ENCODE peak calls at places on chromosome 12, in eight cellular contexts. B, X, O, D, K, G, T and E are unnamed samples.

GRCh38 chr12:1103632-1104031 is 112.6 kb downstream of the ERC1 start:
- DNase-seq in B (no peak), X (no peak), O (no peak), D (no peak), K (no peak), G (no peak), T (no peak), E (no peak)

GRCh38 chr12:99767809-99768208 is 120.3 kb downstream of the GARIN6 start:
- DNase-seq in B (peak; percentile 36), X (no peak), O (peak; percentile 37), D (no peak), K (peak; percentile 11), G (no peak), T (no peak), E (peak; percentile 45)

GRCh38 chr12:42730286-42730685 is 140.7 kb upstream of the PRICKLE1 start:
- DNase-seq in B (no peak), X (peak; percentile 3), O (peak; percentile 42), D (no peak), K (peak; percentile 39), G (no peak), T (no peak), E (no peak)

GRCh38 chr12:58592817-58593216 is 327.5 kb downstream of the LRIG3 start:
- DNase-seq in B (no peak), X (no peak), O (peak; percentile 19), D (no peak), K (no peak), G (no peak), T (no peak), E (peak; percentile 32)

GRCh38 chr12:12456637-12457036 is 99.8 kb downstream of the BORCS5 start:
- DNase-seq in B (peak; percentile 25), X (no peak), O (peak; percentile 88), D (no peak), K (peak; percentile 75), G (no peak), T (no peak), E (peak; percentile 23)

GRCh38 chr12:62640910-62641448 is 174.4 kb downstream of the MON2 start:
- DNase-seq in B (peak; percentile 5), X (peak; percentile 67), O (peak; percentile 54), D (no peak), K (peak; percentile 68), G (no peak), T (no peak), E (no peak)

GRCh38 chr12:95216704-95217376 is 427 bp downstream of the FGD6 start:
- DNase-seq in B (no peak), X (no peak), O (no peak), D (no peak), K (no peak), G (no peak), T (no peak), E (no peak)

GRCh38 chr12:46342562-46343033 is 30.0 kb downstream of the SLC38A2 start:
- DNase-seq in B (peak; percentile 83), X (peak; percentile 49), O (peak; percentile 56), D (no peak), K (peak; percentile 63), G (peak; percentile 35), T (peak; percentile 23), E (peak; percentile 77)

GRCh38 chr12:47033081-47033480 is 46.3 kb upstream of the PCED1B start:
- DNase-seq in B (no peak), X (no peak), O (peak; percentile 61), D (no peak), K (no peak), G (peak; percentile 12), T (peak; percentile 12), E (peak; percentile 40)

GRCh38 chr12:31362759-31363415 is 36.9 kb upstream of the SINHCAF start:
- DNase-seq in B (no peak), X (no peak), O (no peak), D (no peak), K (no peak), G (peak; percentile 47), T (peak; percentile 40), E (no peak)

GRCh38 chr12:66879392-66879791 is 200.5 kb upstream of the GRIP1 start:
- DNase-seq in B (no peak), X (no peak), O (no peak), D (no peak), K (no peak), G (no peak), T (no peak), E (no peak)

GRCh38 chr12:2804390-2805145 is 7.9 kb upstream of the ITFG2 start:
- DNase-seq in B (peak; percentile 45), X (peak; percentile 34), O (peak; percentile 83), D (peak; percentile 82), K (peak; percentile 82), G (no peak), T (no peak), E (peak; percentile 79)

GRCh38 chr12:12387521-12387920 is 30.6 kb downstream of the BORCS5 start:
- DNase-seq in B (no peak), X (peak; percentile 55), O (peak; percentile 48), D (no peak), K (peak; percentile 59), G (no peak), T (no peak), E (peak; percentile 73)

GRCh38 chr12:4664111-4664510 is 15.2 kb downstream of the NDUFA9 start:
- DNase-seq in B (peak; percentile 4), X (peak; percentile 86), O (peak; percentile 55), D (no peak), K (peak; percentile 92), G (no peak), T (no peak), E (peak; percentile 85)

GRCh38 chr12:103803847-103804246 is 37.2 kb downstream of the NT5DC3 start:
- DNase-seq in B (no peak), X (no peak), O (no peak), D (no peak), K (no peak), G (no peak), T (no peak), E (no peak)
- TF ChIP-seq CTCF in B (no peak), X (no peak), O (no peak), D (no peak), K (no peak), G (no peak), T (no peak), E (no peak)

DNA sequence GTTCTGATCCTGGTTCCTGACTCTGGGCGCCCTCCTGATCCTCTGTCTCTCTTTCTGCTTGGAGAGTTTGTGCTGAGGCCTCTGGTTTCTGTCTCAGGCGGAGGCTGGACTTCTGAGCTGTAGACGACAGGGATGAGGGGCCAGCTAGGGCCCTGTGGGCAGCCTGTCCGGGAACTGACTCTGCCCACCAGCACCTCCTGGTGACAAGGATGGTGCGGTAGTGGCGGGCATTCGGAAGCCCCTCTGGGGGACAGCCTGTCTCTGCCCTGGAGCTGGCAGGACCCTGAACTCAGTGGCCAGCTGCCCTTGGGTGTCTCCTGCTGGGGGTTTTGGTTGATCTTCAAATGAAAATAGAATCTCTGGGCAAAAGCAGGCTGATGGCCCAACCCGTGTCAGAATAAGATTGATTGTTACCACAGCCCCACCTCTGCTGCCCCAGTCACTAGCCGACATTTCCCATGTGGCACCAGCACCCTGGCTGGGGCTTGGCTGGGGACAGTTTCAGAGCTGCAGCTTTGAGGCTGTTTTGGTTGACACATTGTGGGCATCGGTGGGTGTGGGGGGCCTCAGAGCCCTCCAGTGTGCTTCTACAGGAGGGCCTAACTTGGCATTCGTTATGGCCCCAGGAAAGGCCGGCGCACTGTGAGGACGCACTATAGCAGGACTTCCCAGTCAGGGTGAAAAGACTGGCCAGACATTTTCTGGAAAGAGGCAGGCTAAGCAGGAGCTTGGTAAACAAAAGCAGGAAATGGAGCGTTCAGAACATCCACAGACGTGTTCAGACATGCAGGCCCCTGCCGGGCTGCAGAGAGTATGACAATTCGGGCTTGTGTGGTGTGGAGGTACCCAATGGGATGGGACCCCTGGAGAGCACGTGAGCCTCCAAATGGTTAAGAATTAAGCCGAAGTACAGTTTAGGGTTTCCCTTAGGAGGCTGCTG is 16.1 kb downstream of the KRT80 start:
- DNase-seq in B (peak; percentile 84), X (no peak), O (peak; percentile 63), D (no peak), K (no peak), G (no peak), T (no peak), E (no peak)
- TF ChIP-seq CTCF in B (peak; percentile 29), X (no peak), O (peak; percentile 29), D (no peak), K (peak; percentile 12), G (no peak), T (no peak), E (peak; percentile 24)

DNA sequence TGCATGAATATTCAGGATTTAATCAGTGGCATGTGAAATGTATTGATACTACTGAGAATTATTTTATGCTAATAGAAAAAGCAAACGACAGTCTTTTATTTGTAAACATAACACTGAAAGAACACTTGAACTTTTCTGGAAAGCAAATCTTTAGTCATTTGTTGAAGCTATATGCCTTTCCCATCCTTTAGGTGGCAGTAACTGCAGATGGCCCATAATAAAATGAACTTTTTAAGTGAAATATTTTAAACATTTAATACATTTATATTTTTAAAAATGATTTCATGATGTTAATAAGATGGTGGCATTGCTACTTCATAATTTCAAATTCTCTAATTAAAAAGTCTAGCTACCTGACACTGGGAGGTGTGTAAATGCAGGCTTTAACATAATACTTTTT is 13.9 kb upstream of the KRR1 start:
- DNase-seq in B (no peak), X (no peak), O (no peak), D (no peak), K (peak; percentile 36), G (no peak), T (no peak), E (peak; percentile 40)
- TF ChIP-seq CTCF in B (peak; percentile 36), X (peak; percentile 80), O (peak; percentile 56), D (no peak), K (peak; percentile 57), G (no peak), T (no peak), E (peak; percentile 57)

GRCh38 chr12:6275609-6276246 is 34.8 kb upstream of the PLEKHG6 start:
- DNase-seq in B (no peak), X (no peak), O (no peak), D (no peak), K (no peak), G (no peak), T (no peak), E (no peak)

GRCh38 chr12:6278439-6279255 is 31.8 kb upstream of the PLEKHG6 start:
- DNase-seq in B (peak; percentile 87), X (peak; percentile 57), O (peak; percentile 81), D (peak; percentile 86), K (peak; percentile 74), G (peak; percentile 85), T (peak; percentile 95), E (peak; percentile 76)

GRCh38 chr12:6276247-6276887 is 34.1 kb upstream of the PLEKHG6 start:
- DNase-seq in B (no peak), X (no peak), O (no peak), D (no peak), K (no peak), G (no peak), T (no peak), E (no peak)

GRCh38 chr12:6277982-6278438 is 32.5 kb upstream of the PLEKHG6 start:
- DNase-seq in B (no peak), X (no peak), O (no peak), D (no peak), K (no peak), G (no peak), T (peak; percentile 66), E (no peak)

DNA sequence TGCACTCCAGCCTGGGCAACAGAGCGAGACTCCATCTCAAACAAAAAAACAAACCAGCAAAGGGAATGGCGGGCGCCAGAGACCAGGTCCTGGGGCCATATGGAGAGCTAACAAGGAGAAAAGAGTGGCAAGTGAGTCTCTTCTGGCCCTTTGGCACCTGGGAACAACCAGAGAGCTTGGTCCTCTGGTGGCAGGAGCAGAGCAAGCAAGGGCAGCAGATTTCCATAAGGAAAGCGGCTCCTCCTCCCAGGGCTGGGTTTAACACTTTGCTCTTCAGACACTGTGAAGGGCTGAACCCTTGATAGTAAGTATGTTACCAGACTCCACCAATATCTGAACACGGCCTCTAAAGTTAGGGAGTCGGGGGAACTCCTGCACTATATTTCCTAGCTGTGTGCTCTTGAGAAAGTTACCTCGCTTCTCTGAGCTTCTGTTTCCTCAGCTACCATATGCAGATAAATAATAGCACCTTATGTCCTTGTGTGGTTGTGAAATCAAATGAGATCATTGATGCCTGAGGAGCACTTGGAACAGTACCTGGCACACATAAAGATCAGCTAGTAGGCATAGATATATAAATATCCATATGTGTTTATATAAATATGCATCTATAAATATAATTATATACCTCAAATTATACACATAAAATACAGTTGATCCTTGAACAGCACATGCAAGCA is 33.4 kb upstream of the PLEKHG6 start:
- DNase-seq in B (peak; percentile 18), X (no peak), O (no peak), D (no peak), K (no peak), G (no peak), T (peak; percentile 20), E (no peak)
- TF ChIP-seq CTCF in B (no peak), X (peak; percentile 43), O (peak; percentile 11), D (no peak), K (no peak), G (no peak), T (no peak), E (peak; percentile 10)